ENCODE peak calls at places on chromosomes 6 and 20, in six cellular contexts. D, Q, W, G, S and F are unnamed samples.

GRCh38 chr6:105596284-105596755 is 193.4 kb upstream of the PREP start:
- DNase-seq in G (no peak), S (peak; percentile 92), W (no peak), D (peak; percentile 99), Q (peak; percentile 83), F (no peak)

GRCh38 chr6:146985111-146985510 is 219.1 kb upstream of the STXBP5 start:
- DNase-seq in G (no peak), D (no peak), W (no peak), S (peak; percentile 60), Q (no peak), F (peak; percentile 12)

GRCh38 chr6:63816979-63817436 is 181.4 kb downstream of the PHF3 start:
- DNase-seq in G (peak; percentile 69), Q (no peak), W (peak; percentile 27), D (no peak), S (no peak), F (no peak)

GRCh38 chr20:59559863-59560262 is 44.5 kb upstream of the PHACTR3 start:
- DNase-seq in D (no peak), S (no peak), W (no peak), Q (no peak), G (no peak), F (no peak)

GRCh38 chr6:42452171-42453026 is 673 bp upstream of the TRERF1 start:
- DNase-seq in Q (peak; percentile 51), W (peak; percentile 89), G (peak; percentile 87), S (peak; percentile 91), D (peak; percentile 80), F (peak; percentile 80)

GRCh38 chr20:5354871-5355270 is 38.1 kb upstream of the PROKR2 start:
- DNase-seq in D (no peak), G (no peak), Q (peak; percentile 11), S (no peak), W (no peak), F (no peak)

GRCh38 chr20:18628330-18628941 is 40.6 kb downstream of the DTD1 start:
- DNase-seq in D (no peak), Q (no peak), W (peak; percentile 49), S (no peak), G (peak; percentile 46), F (peak; percentile 37)

GRCh38 chr6:3427740-3428085 is 29.1 kb downstream of the SLC22A23 start:
- DNase-seq in S (no peak), D (peak; percentile 42), W (no peak), Q (no peak), G (no peak), F (no peak)

GRCh38 chr6:134676307-134677281 is 273.3 kb downstream of the ALDH8A1 start:
- DNase-seq in W (no peak), G (no peak), D (no peak), S (peak; percentile 63), Q (peak; percentile 33), F (no peak)

GRCh38 chr6:113723182-113723581 is 134.0 kb upstream of the MARCKS start:
- DNase-seq in D (no peak), S (no peak), G (no peak), W (no peak), Q (no peak), F (no peak)

GRCh38 chr6:124294572-124294971 is 490.9 kb downstream of the NKAIN2 start:
- DNase-seq in G (no peak), S (no peak), W (no peak), D (no peak), Q (peak; percentile 9), F (no peak)

GRCh38 chr20:41261260-41261659 is 56.3 kb downstream of the ZHX3 start:
- DNase-seq in G (no peak), D (no peak), S (no peak), Q (no peak), W (no peak), F (no peak)

GRCh38 chr6:111980979-111981378 is 72.9 kb upstream of the CCN6 start:
- DNase-seq in G (no peak), Q (no peak), S (peak; percentile 16), W (no peak), D (no peak), F (no peak)

GRCh38 chr6:1578293-1578745 is 31.4 kb upstream of the FOXC1 start:
- DNase-seq in W (no peak), G (no peak), S (no peak), D (no peak), Q (no peak), F (no peak)

GRCh38 chr6:35360349-35361138 is 18.2 kb downstream of the PPARD start:
- DNase-seq in S (no peak), Q (no peak), G (peak; percentile 19), W (no peak), D (peak; percentile 56), F (no peak)

GRCh38 chr6:137829641-137830083 is 37.4 kb upstream of the TNFAIP3 start:
- DNase-seq in W (no peak), Q (no peak), G (no peak), S (no peak), D (no peak), F (no peak)

GRCh38 chr6:170007468-170008240 is 256.2 kb downstream of the ERMARD start:
- DNase-seq in D (no peak), S (no peak), G (peak; percentile 72), W (peak; percentile 5), Q (no peak), F (no peak)

GRCh38 chr20:46894971-46895905 is 595 bp downstream of the EYA2 start:
- DNase-seq in G (no peak), W (peak; percentile 64), S (peak; percentile 19), Q (no peak), D (peak; percentile 22), F (peak; percentile 39)

GRCh38 chr20:47720636-47721427 is 64.4 kb downstream of the SULF2 start:
- DNase-seq in G (no peak), D (peak; percentile 58), W (no peak), S (peak; percentile 25), Q (no peak), F (no peak)

GRCh38 chr6:119181046-119181445 is 102.6 kb upstream of the FAM184A start:
- DNase-seq in D (no peak), S (no peak), W (no peak), Q (no peak), G (no peak), F (no peak)

GRCh38 chr6:167712332-167713087 is 114.2 kb upstream of the AFDN start:
- DNase-seq in W (no peak), Q (no peak), G (no peak), D (no peak), S (no peak), F (no peak)

GRCh38 chr6:108238321-108238720 is 22.5 kb downstream of the SNX3 start:
- DNase-seq in S (no peak), Q (no peak), G (no peak), W (no peak), D (no peak), F (no peak)

GRCh38 chr6:52649521-52649920 is 21.4 kb upstream of the TMEM14A start:
- DNase-seq in D (peak; percentile 21), W (no peak), G (no peak), Q (no peak), S (no peak), F (no peak)

GRCh38 chr20:34615477-34615876 is 57.0 kb downstream of the MAP1LC3A start:
- DNase-seq in G (no peak), S (no peak), W (no peak), D (no peak), Q (peak; percentile 34), F (no peak)

GRCh38 chr6:10414766-10415592 is at the start of gene TFAP2A:
- DNase-seq in Q (peak; percentile 16), S (no peak), W (no peak), G (no peak), D (peak; percentile 57), F (peak; percentile 28)

GRCh38 chr6:151004415-151005024 is 139.0 kb downstream of the MTHFD1L start:
- DNase-seq in D (peak; percentile 89), W (no peak), G (no peak), Q (peak; percentile 86), S (peak; percentile 95), F (no peak)

GRCh38 chr20:62832212-62832922 is 15.5 kb downstream of the COL9A3 start:
- DNase-seq in S (no peak), W (no peak), D (no peak), Q (no peak), G (peak; percentile 55), F (no peak)
- TF ChIP-seq CTCF in S (no peak), W (no peak), D (no peak), Q (no peak), G (no peak), F (no peak)

GRCh38 chr20:24993337-24994185 is 1.0 kb upstream of the APMAP start:
- DNase-seq in D (peak; percentile 62), Q (no peak), W (no peak), G (no peak), S (peak; percentile 72), F (no peak)
- TF ChIP-seq CTCF in D (peak; percentile 60), Q (peak; percentile 31), W (peak; percentile 40), G (peak; percentile 37), S (peak; percentile 43), F (no peak)

GRCh38 chr6:135909737-135910387 is 58.4 kb downstream of the PDE7B start:
- DNase-seq in D (no peak), Q (peak; percentile 35), W (peak; percentile 69), G (peak; percentile 66), S (peak; percentile 57), F (peak; percentile 38)
- TF ChIP-seq CTCF in D (peak; percentile 41), Q (peak; percentile 73), W (peak; percentile 53), G (peak; percentile 81), S (peak; percentile 47), F (peak; percentile 55)

GRCh38 chr6:157569543-157569942 is 188.6 kb downstream of the ZDHHC14 start:
- DNase-seq in G (no peak), Q (no peak), D (no peak), W (no peak), S (no peak), F (no peak)

GRCh38 chr6:157570104-157570503 is 189.1 kb downstream of the ZDHHC14 start:
- DNase-seq in W (no peak), Q (no peak), S (no peak), D (no peak), G (no peak), F (no peak)

GRCh38 chr6:157570752-157571151 is 189.8 kb downstream of the ZDHHC14 start:
- DNase-seq in S (no peak), D (no peak), G (no peak), W (no peak), Q (no peak), F (no peak)

GRCh38 chr6:157571269-157571668 is 190.3 kb downstream of the ZDHHC14 start:
- DNase-seq in S (no peak), D (no peak), W (no peak), Q (no peak), G (no peak), F (no peak)

GRCh38 chr6:157571995-157572394 is 191.0 kb downstream of the ZDHHC14 start:
- DNase-seq in S (no peak), W (no peak), D (no peak), G (no peak), Q (no peak), F (no peak)
- TF ChIP-seq CTCF in S (no peak), W (no peak), D (no peak), G (no peak), Q (no peak), F (no peak)

GRCh38 chr20:52812231-52812847 is 159.8 kb upstream of the TSHZ2 start:
- DNase-seq in S (no peak), Q (no peak), W (no peak), G (peak; percentile 22), D (no peak), F (no peak)
- TF ChIP-seq CTCF in S (no peak), Q (no peak), W (no peak), G (peak; percentile 42), D (no peak), F (no peak)